ENCODE peak calls at places on chromosomes 6 and 20, in six cellular contexts. L, P, X, C, A and W are unnamed samples.

GRCh38 chr6:68008445-68008844 is 626.6 kb upstream of the ADGRB3 start:
- ATAC-seq in X (no peak), P (no peak), C (no peak), A (no peak), L (peak; percentile 93), W (no peak)

GRCh38 chr20:40284611-40285010 is 404.4 kb downstream of the MAFB start:
- ATAC-seq in X (no peak), C (no peak), P (no peak), A (no peak), L (no peak), W (no peak)

GRCh38 chr6:138237463-138237862 is 19.2 kb upstream of the PBOV1 start:
- ATAC-seq in A (no peak), C (peak; percentile 76), L (no peak), X (no peak), P (no peak), W (no peak)

GRCh38 chr6:13089296-13089994 is 238.9 kb downstream of the TBC1D7 start:
- ATAC-seq in L (no peak), P (no peak), C (no peak), X (no peak), A (no peak), W (peak; percentile 41)

GRCh38 chr6:39378175-39378889 is 55.8 kb upstream of the KCNK16 start:
- ATAC-seq in A (no peak), C (no peak), P (no peak), X (no peak), L (peak; percentile 71), W (no peak)

GRCh38 chr20:6636209-6637159 is 131.0 kb upstream of the BMP2 start:
- ATAC-seq in A (peak; percentile 89), L (peak; percentile 73), X (no peak), C (peak; percentile 84), P (no peak), W (peak; percentile 63)

GRCh38 chr6:139568956-139569538 is 194.6 kb upstream of the CITED2 start:
- ATAC-seq in C (no peak), X (peak; percentile 78), P (no peak), A (peak; percentile 29), L (no peak), W (no peak)

GRCh38 chr6:16824804-16825777 is 63.8 kb upstream of the ATXN1 start:
- ATAC-seq in P (no peak), X (no peak), A (peak; percentile 29), C (no peak), L (peak; percentile 76), W (no peak)

GRCh38 chr20:2179233-2179580 is 77.6 kb downstream of the STK35 start:
- ATAC-seq in C (no peak), X (no peak), L (no peak), A (no peak), P (no peak), W (no peak)

GRCh38 chr20:5395932-5396727 is 79.4 kb upstream of the PROKR2 start:
- ATAC-seq in A (no peak), P (no peak), X (no peak), L (no peak), C (no peak), W (no peak)

GRCh38 chr6:133804263-133804662 is 84.7 kb upstream of the TCF21 start:
- ATAC-seq in A (peak; percentile 73), C (no peak), L (no peak), X (no peak), P (no peak), W (peak; percentile 78)

GRCh38 chr20:25364879-25365699 is 25.5 kb downstream of the ABHD12 start:
- ATAC-seq in P (no peak), A (no peak), L (no peak), C (peak; percentile 71), X (no peak), W (no peak)

GRCh38 chr6:36963451-36964290 is 9.1 kb downstream of the PI16 start:
- ATAC-seq in C (peak; percentile 14), X (peak; percentile 18), P (peak; percentile 2), L (peak; percentile 54), A (no peak), W (peak; percentile 20)

GRCh38 chr20:31835977-31836852 is 9.2 kb downstream of the FOXS1 start:
- ATAC-seq in L (peak; percentile 88), C (no peak), P (peak; percentile 87), X (peak; percentile 81), A (peak; percentile 82), W (peak; percentile 84)

DNA sequence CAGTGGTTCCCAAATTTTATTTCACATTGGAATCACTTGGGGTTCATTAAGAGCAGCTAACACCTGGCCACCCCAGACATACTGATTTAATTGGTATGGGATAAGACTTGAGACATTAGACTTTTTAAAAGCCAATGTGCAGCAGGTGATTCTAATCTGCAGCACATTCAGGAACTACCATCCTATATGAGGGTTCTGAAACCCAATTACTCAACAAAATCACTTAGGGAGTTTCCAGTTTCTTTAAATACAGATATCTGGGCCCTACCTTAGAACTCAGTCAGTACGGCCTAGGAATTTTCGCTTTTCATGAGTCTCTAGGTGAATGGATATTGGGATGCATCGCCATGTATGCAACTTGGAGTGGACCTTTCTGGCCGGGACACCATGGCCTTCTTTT is 24.0 kb upstream of the L3MBTL3 start:
- ATAC-seq in A (no peak), P (no peak), X (no peak), L (peak; percentile 76), C (no peak), W (no peak)
- TF ChIP-seq POLR2AphosphoS5 in A (no peak), P (no peak), X (no peak), L (no peak), C (no peak), W (no peak)

GRCh38 chr6:159758031-159759001 is 3.5 kb upstream of the ACAT2 start:
- ATAC-seq in C (no peak), X (no peak), A (no peak), L (no peak), P (no peak), W (no peak)
- TF ChIP-seq POLR2AphosphoS5 in C (peak; percentile 23), X (no peak), A (no peak), L (peak; percentile 21), P (no peak), W (no peak)

DNA sequence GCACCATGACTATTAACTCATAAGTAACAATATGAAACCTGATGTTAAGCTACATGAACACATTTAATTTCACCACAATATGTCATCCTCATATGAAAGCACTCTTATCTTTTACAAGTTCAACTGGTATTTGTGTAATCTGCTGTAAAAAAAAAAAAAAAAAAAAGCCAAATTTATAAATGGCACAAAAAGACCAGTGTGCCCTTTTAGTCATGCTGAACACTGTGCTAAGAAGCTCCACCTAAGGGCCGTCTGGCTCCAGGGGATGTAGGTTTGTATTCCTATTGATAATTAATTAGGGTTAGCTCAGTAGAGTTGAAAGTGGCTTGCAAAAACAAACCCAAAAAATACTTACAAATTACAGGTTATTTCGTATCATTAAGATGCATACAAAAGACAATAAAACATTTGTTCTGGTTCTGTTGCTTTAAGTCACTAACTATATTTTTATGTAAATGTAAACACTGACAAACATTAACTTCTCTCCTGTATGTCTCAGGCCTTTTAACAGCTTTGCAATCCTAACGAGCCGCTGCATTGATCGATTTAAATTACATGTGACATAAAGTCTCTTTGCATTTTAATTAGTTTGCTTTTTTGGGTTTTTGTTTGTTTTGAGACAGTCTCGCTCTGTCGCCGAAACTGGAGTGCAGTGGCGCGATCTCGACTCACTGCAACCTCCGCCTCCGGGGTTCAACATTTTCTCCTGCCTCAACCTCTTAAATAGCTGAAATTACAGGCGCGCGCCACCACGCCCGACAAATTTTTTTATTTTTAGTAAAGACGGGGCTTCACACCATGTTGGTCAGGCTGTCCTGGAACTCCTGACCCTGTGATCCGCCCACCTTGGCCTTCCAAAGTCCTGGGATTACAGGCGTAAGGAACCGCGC is 110.8 kb downstream of the HFE start:
- ATAC-seq in P (peak; percentile 0), C (peak; percentile 4), L (peak; percentile 10), A (no peak), X (no peak), W (no peak)
- TF ChIP-seq POLR2AphosphoS5 in P (peak; percentile 71), C (no peak), L (no peak), A (no peak), X (peak; percentile 56), W (no peak)

GRCh38 chr6:142682985-142683384 is 262.0 kb downstream of the HIVEP2 start:
- ATAC-seq in P (no peak), L (no peak), X (no peak), A (no peak), C (no peak), W (no peak)

GRCh38 chr6:142683688-142684087 is 261.3 kb downstream of the HIVEP2 start:
- ATAC-seq in C (no peak), A (no peak), X (no peak), P (no peak), L (no peak), W (no peak)

GRCh38 chr6:142680308-142680707 is 264.7 kb downstream of the HIVEP2 start:
- ATAC-seq in P (no peak), A (no peak), X (no peak), C (no peak), L (no peak), W (no peak)

GRCh38 chr6:142681099-142681498 is 263.9 kb downstream of the HIVEP2 start:
- ATAC-seq in P (no peak), C (no peak), L (no peak), X (no peak), A (no peak), W (no peak)

GRCh38 chr6:142679907-142680306 is 265.1 kb downstream of the HIVEP2 start:
- ATAC-seq in L (no peak), P (no peak), C (no peak), X (no peak), A (no peak), W (no peak)
- TF ChIP-seq POLR2AphosphoS5 in L (no peak), P (no peak), C (no peak), X (no peak), A (no peak), W (no peak)

GRCh38 chr20:45436732-45437485 is 21.0 kb downstream of the PIGT start:
- ATAC-seq in L (peak; percentile 97), C (peak; percentile 97), X (peak; percentile 100), P (peak; percentile 100), A (peak; percentile 99), W (peak; percentile 97)
- TF ChIP-seq POLR2AphosphoS5 in L (no peak), C (peak; percentile 40), X (no peak), P (no peak), A (peak; percentile 62), W (peak; percentile 65)

DNA sequence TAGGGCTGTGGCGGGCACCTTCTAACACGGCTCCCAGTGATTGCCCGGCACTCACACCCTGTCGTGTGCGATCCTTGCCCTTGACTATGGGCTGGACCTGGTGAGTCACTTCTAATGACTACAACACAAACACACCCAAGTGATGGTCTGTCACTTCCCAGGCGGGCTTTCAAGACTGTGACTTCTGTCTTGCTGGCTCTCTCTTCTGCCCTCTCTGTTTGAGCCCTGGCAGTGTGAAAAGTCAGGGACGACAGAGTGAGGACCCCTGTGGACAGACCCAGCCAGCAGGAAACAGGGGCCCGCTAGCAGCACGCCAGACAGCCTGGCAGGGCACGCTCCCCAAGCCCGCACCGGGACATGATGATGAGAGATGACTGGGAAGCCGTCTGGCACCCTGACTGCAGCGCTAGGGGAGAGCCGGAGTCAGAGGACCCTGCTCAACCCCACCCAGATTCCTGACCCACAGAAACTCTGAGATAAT is 43.0 kb downstream of the KIF16B start:
- ATAC-seq in A (peak; percentile 39), L (no peak), X (peak; percentile 97), P (no peak), C (peak; percentile 56), W (no peak)
- TF ChIP-seq POLR2AphosphoS5 in A (no peak), L (no peak), X (no peak), P (no peak), C (no peak), W (no peak)

GRCh38 chr20:8602389-8603116 is 466.3 kb upstream of the PLCB4 start:
- ATAC-seq in L (peak; percentile 92), X (no peak), C (no peak), A (no peak), P (no peak), W (no peak)
- TF ChIP-seq POLR2AphosphoS5 in L (no peak), X (no peak), C (no peak), A (no peak), P (no peak), W (no peak)